ENCODE peak calls at places on chromosomes 16 and 17, in four cellular contexts. One of them, this sample, is unnamed. For H3K4me1, the result is how much of the 10 kb centered on the place peaks cover.

GRCh38 chr17:55334285-55334684 is 69.5 kb downstream of the HLF start:
- DNase-seq in GM23338: no peak
- DNase-seq in mucosa of descending colon: no peak
- DNase-seq in cardiac muscle cell: no peak
- DNase-seq in this sample: no peak

GRCh38 chr16:2953706-2954105 is 10.4 kb upstream of the KREMEN2 start:
- DNase-seq in mucosa of descending colon: no peak
- DNase-seq in GM23338: no peak
- DNase-seq in cardiac muscle cell: no peak
- DNase-seq in this sample: no peak

GRCh38 chr16:65833171-65833871 is 533.2 kb upstream of the CDH5 start:
- DNase-seq in GM23338: no peak
- DNase-seq in cardiac muscle cell: no peak
- DNase-seq in mucosa of descending colon: no peak
- DNase-seq in this sample: no peak

GRCh38 chr17:65181237-65182061 is 44.3 kb downstream of the RGS9 start:
- DNase-seq in GM23338: no peak
- DNase-seq in mucosa of descending colon: no peak
- DNase-seq in cardiac muscle cell: no peak
- DNase-seq in this sample: no peak

GRCh38 chr17:48194097-48194550 is 86.6 kb downstream of the SNX11 start:
- DNase-seq in GM23338: no peak
- DNase-seq in cardiac muscle cell: no peak
- DNase-seq in mucosa of descending colon: no peak
- DNase-seq in this sample: no peak

GRCh38 chr17:72122336-72122667 is 1.5 kb downstream of the SOX9 start:
- DNase-seq in cardiac muscle cell: no peak
- DNase-seq in GM23338: no peak
- DNase-seq in mucosa of descending colon: no peak
- DNase-seq in this sample: no peak

GRCh38 chr16:69562818-69563217 is 2.9 kb upstream of the NFAT5 start:
- DNase-seq in GM23338: no peak
- DNase-seq in cardiac muscle cell: no peak
- DNase-seq in mucosa of descending colon: no peak
- DNase-seq in this sample: no peak

GRCh38 chr16:53504161-53504663 is 1.2 kb upstream of the AKTIP start:
- DNase-seq in GM23338: peak
- DNase-seq in cardiac muscle cell: peak
- DNase-seq in mucosa of descending colon: peak
- DNase-seq in this sample: peak

GRCh38 chr17:58324409-58325288 is 3.9 kb downstream of the TSPOAP1 start:
- DNase-seq in mucosa of descending colon: peak
- DNase-seq in cardiac muscle cell: peak
- DNase-seq in GM23338: peak
- DNase-seq in this sample: no peak

GRCh38 chr16:68517606-68518161 is 21.4 kb upstream of the ZFP90 start:
- DNase-seq in GM23338: no peak
- DNase-seq in cardiac muscle cell: no peak
- DNase-seq in mucosa of descending colon: no peak
- DNase-seq in this sample: no peak

GRCh38 chr17:70609566-70609965 is 440.2 kb downstream of the KCNJ2 start:
- DNase-seq in mucosa of descending colon: no peak
- DNase-seq in GM23338: no peak
- DNase-seq in cardiac muscle cell: no peak
- DNase-seq in this sample: no peak

GRCh38 chr17:28117304-28117703 is 74.8 kb downstream of the NLK start:
- DNase-seq in GM23338: no peak
- DNase-seq in cardiac muscle cell: no peak
- DNase-seq in mucosa of descending colon: no peak
- DNase-seq in this sample: no peak

GRCh38 chr17:63704836-63705235 is 4.9 kb upstream of the LIMD2 start:
- DNase-seq in cardiac muscle cell: no peak
- DNase-seq in GM23338: no peak
- DNase-seq in mucosa of descending colon: no peak
- DNase-seq in this sample: no peak

GRCh38 chr16:69595127-69596036 is 29.6 kb downstream of the NFAT5 start:
- DNase-seq in GM23338: no peak
- DNase-seq in cardiac muscle cell: no peak
- DNase-seq in mucosa of descending colon: no peak
- DNase-seq in this sample: no peak

GRCh38 chr17:44220211-44221071 is 966 bp upstream of the UBTF start:
- DNase-seq in cardiac muscle cell: peak
- DNase-seq in mucosa of descending colon: peak
- DNase-seq in GM23338: peak
- DNase-seq in this sample: peak

GRCh38 chr17:9676742-9677387 is 31.5 kb downstream of the USP43 start:
- DNase-seq in GM23338: no peak
- DNase-seq in mucosa of descending colon: no peak
- DNase-seq in cardiac muscle cell: no peak
- DNase-seq in this sample: no peak

GRCh38 chr17:19737305-19738072 is 10.6 kb downstream of the ALDH3A1 start:
- DNase-seq in GM23338: no peak
- DNase-seq in mucosa of descending colon: no peak
- DNase-seq in cardiac muscle cell: no peak
- DNase-seq in this sample: peak

GRCh38 chr16:53080345-53081031 is 25.7 kb downstream of the CHD9 start:
- DNase-seq in cardiac muscle cell: no peak
- DNase-seq in mucosa of descending colon: no peak
- DNase-seq in GM23338: no peak
- DNase-seq in this sample: peak

GRCh38 chr17:43356999-43357398 is 41.8 kb upstream of the ARL4D start:
- DNase-seq in mucosa of descending colon: no peak
- DNase-seq in GM23338: no peak
- DNase-seq in cardiac muscle cell: no peak
- DNase-seq in this sample: no peak

GRCh38 chr16:2475413-2476344 is 752 bp downstream of the TBC1D24 start:
- DNase-seq in mucosa of descending colon: peak
- DNase-seq in GM23338: peak
- DNase-seq in cardiac muscle cell: peak
- DNase-seq in this sample: no peak

GRCh38 chr17:13597723-13598347 is 3.9 kb downstream of the HS3ST3A1 start:
- DNase-seq in cardiac muscle cell: peak
- DNase-seq in mucosa of descending colon: no peak
- DNase-seq in GM23338: peak
- DNase-seq in this sample: no peak

GRCh38 chr16:29926675-29927522 is 873 bp upstream of the KCTD13 start:
- DNase-seq in cardiac muscle cell: no peak
- DNase-seq in GM23338: peak
- DNase-seq in mucosa of descending colon: peak
- DNase-seq in this sample: no peak

GRCh38 chr17:78883533-78884131 is 19.4 kb downstream of the CEP295NL start:
- DNase-seq in cardiac muscle cell: peak
- DNase-seq in mucosa of descending colon: peak
- DNase-seq in GM23338: peak
- DNase-seq in this sample: peak
- H3K4me3 ChIP-seq in cardiac muscle cell: no peak
- H3K4me3 ChIP-seq in mucosa of descending colon: no peak
- H3K4me3 ChIP-seq in GM23338: peak
- H3K4me3 ChIP-seq in this sample: peak

GRCh38 chr17:81020767-81021497 is 14.0 kb upstream of the BAIAP2 start:
- DNase-seq in cardiac muscle cell: no peak
- DNase-seq in mucosa of descending colon: peak
- DNase-seq in GM23338: no peak
- DNase-seq in this sample: peak
- H3K4me1 ChIP-seq in cardiac muscle cell: under half
- H3K4me1 ChIP-seq in mucosa of descending colon: under half
- H3K4me1 ChIP-seq in GM23338: under half
- H3K4me1 ChIP-seq in this sample: under half

GRCh38 chr16:86073763-86074493 is 175.0 kb downstream of the IRF8 start:
- DNase-seq in mucosa of descending colon: no peak
- DNase-seq in cardiac muscle cell: no peak
- DNase-seq in GM23338: no peak
- DNase-seq in this sample: no peak

GRCh38 chr16:86074651-86075487 is 175.9 kb downstream of the IRF8 start:
- DNase-seq in mucosa of descending colon: no peak
- DNase-seq in cardiac muscle cell: no peak
- DNase-seq in GM23338: peak
- DNase-seq in this sample: no peak

GRCh38 chr16:86071611-86072240 is 172.8 kb downstream of the IRF8 start:
- DNase-seq in mucosa of descending colon: peak
- DNase-seq in cardiac muscle cell: no peak
- DNase-seq in GM23338: no peak
- DNase-seq in this sample: no peak

GRCh38 chr16:86072328-86073102 is 173.6 kb downstream of the IRF8 start:
- DNase-seq in mucosa of descending colon: peak
- DNase-seq in GM23338: peak
- DNase-seq in cardiac muscle cell: peak
- DNase-seq in this sample: peak

GRCh38 chr16:86073103-86073625 is 174.2 kb downstream of the IRF8 start:
- DNase-seq in cardiac muscle cell: no peak
- DNase-seq in mucosa of descending colon: no peak
- DNase-seq in GM23338: no peak
- DNase-seq in this sample: no peak
- TF ChIP-seq CTCF in cardiac muscle cell: no peak
- TF ChIP-seq CTCF in mucosa of descending colon: no peak
- TF ChIP-seq CTCF in GM23338: peak
- TF ChIP-seq CTCF in this sample: peak

GRCh38 chr17:83194761-83195329 is 115.4 kb downstream of the METRNL start:
- DNase-seq in mucosa of descending colon: no peak
- DNase-seq in cardiac muscle cell: no peak
- DNase-seq in GM23338: no peak
- DNase-seq in this sample: no peak
- H3K4me3 ChIP-seq in mucosa of descending colon: no peak
- H3K4me3 ChIP-seq in cardiac muscle cell: no peak
- H3K4me3 ChIP-seq in GM23338: no peak
- H3K4me3 ChIP-seq in this sample: no peak

GRCh38 chr16:89478576-89479221 is 11.7 kb downstream of the ANKRD11 start:
- DNase-seq in GM23338: no peak
- DNase-seq in mucosa of descending colon: no peak
- DNase-seq in cardiac muscle cell: no peak
- DNase-seq in this sample: no peak

GRCh38 chr16:89484088-89484501 is 6.3 kb downstream of the ANKRD11 start:
- DNase-seq in GM23338: no peak
- DNase-seq in mucosa of descending colon: no peak
- DNase-seq in cardiac muscle cell: no peak
- DNase-seq in this sample: no peak

GRCh38 chr16:89482824-89483220 is 7.5 kb downstream of the ANKRD11 start:
- DNase-seq in cardiac muscle cell: no peak
- DNase-seq in GM23338: no peak
- DNase-seq in mucosa of descending colon: no peak
- DNase-seq in this sample: no peak

GRCh38 chr16:89482087-89482823 is 8.1 kb downstream of the ANKRD11 start:
- DNase-seq in mucosa of descending colon: no peak
- DNase-seq in GM23338: no peak
- DNase-seq in cardiac muscle cell: no peak
- DNase-seq in this sample: no peak

GRCh38 chr16:89481556-89481955 is 8.8 kb downstream of the ANKRD11 start:
- DNase-seq in GM23338: no peak
- DNase-seq in mucosa of descending colon: no peak
- DNase-seq in cardiac muscle cell: no peak
- DNase-seq in this sample: no peak
- H3K4me1 ChIP-seq in GM23338: half or more
- H3K4me1 ChIP-seq in mucosa of descending colon: half or more
- H3K4me1 ChIP-seq in cardiac muscle cell: under half
- H3K4me1 ChIP-seq in this sample: half or more